ENCODE peak calls at places on chromosomes 3 and 15, in six cellular contexts. One of them, this sample, is unnamed.
A peak's percentile ranks its signal among the peaks of the same experiment; 100 is the strongest.

GRCh38 chr15:92696096-92696495 is 40.5 kb upstream of the FAM174B start:
- DNase-seq in psoas muscle: no peak
- DNase-seq in fibroblast of the aortic adventitia: no peak
- DNase-seq in right atrium auricular region: no peak
- DNase-seq in neural progenitor cell: no peak
- DNase-seq in NB4: no peak
- DNase-seq in this sample: no peak

GRCh38 chr15:59190291-59190690 is 16.4 kb upstream of the LDHAL6B start:
- DNase-seq in psoas muscle: no peak
- DNase-seq in fibroblast of the aortic adventitia: no peak
- DNase-seq in right atrium auricular region: no peak
- DNase-seq in neural progenitor cell: no peak
- DNase-seq in NB4: no peak
- DNase-seq in this sample: no peak

GRCh38 chr15:57527382-57528091 is 64.2 kb upstream of the MYZAP start:
- DNase-seq in psoas muscle: no peak
- DNase-seq in fibroblast of the aortic adventitia: peak; percentile 92
- DNase-seq in right atrium auricular region: no peak
- DNase-seq in neural progenitor cell: peak; percentile 83
- DNase-seq in NB4: peak; percentile 97
- DNase-seq in this sample: peak; percentile 75

GRCh38 chr3:108159865-108160264 is 62.4 kb downstream of the IFT57 start:
- DNase-seq in psoas muscle: no peak
- DNase-seq in fibroblast of the aortic adventitia: peak; percentile 41
- DNase-seq in right atrium auricular region: no peak
- DNase-seq in neural progenitor cell: no peak
- DNase-seq in NB4: no peak
- DNase-seq in this sample: peak; percentile 69

GRCh38 chr15:31489801-31490646 is 163.4 kb downstream of the KLF13 start:
- DNase-seq in psoas muscle: no peak
- DNase-seq in fibroblast of the aortic adventitia: peak; percentile 75
- DNase-seq in right atrium auricular region: peak; percentile 62
- DNase-seq in neural progenitor cell: peak; percentile 78
- DNase-seq in NB4: peak; percentile 64
- DNase-seq in this sample: peak; percentile 54

GRCh38 chr3:120077726-120078125 is 16.5 kb downstream of the GSK3B start:
- DNase-seq in psoas muscle: no peak
- DNase-seq in fibroblast of the aortic adventitia: no peak
- DNase-seq in right atrium auricular region: no peak
- DNase-seq in neural progenitor cell: no peak
- DNase-seq in NB4: no peak
- DNase-seq in this sample: no peak

GRCh38 chr3:109923431-109923830 is 586.1 kb upstream of the DPPA4 start:
- DNase-seq in psoas muscle: no peak
- DNase-seq in fibroblast of the aortic adventitia: no peak
- DNase-seq in right atrium auricular region: no peak
- DNase-seq in neural progenitor cell: no peak
- DNase-seq in NB4: no peak
- DNase-seq in this sample: peak; percentile 37

GRCh38 chr15:83443076-83443847 is 3.9 kb upstream of the SH3GL3 start:
- DNase-seq in psoas muscle: no peak
- DNase-seq in fibroblast of the aortic adventitia: no peak
- DNase-seq in right atrium auricular region: no peak
- DNase-seq in neural progenitor cell: no peak
- DNase-seq in NB4: no peak
- DNase-seq in this sample: no peak

GRCh38 chr3:99410789-99411311 is 227.5 kb upstream of the COL8A1 start:
- DNase-seq in psoas muscle: no peak
- DNase-seq in fibroblast of the aortic adventitia: peak; percentile 24
- DNase-seq in right atrium auricular region: no peak
- DNase-seq in neural progenitor cell: peak; percentile 29
- DNase-seq in NB4: no peak
- DNase-seq in this sample: peak; percentile 5

GRCh38 chr3:9902372-9903237 is at the start of gene IL17RE:
- DNase-seq in psoas muscle: no peak
- DNase-seq in fibroblast of the aortic adventitia: no peak
- DNase-seq in right atrium auricular region: no peak
- DNase-seq in neural progenitor cell: peak; percentile 31
- DNase-seq in NB4: peak; percentile 80
- DNase-seq in this sample: peak; percentile 50

GRCh38 chr3:4021162-4021561 is 221.9 kb downstream of the LRRN1 start:
- DNase-seq in psoas muscle: no peak
- DNase-seq in fibroblast of the aortic adventitia: no peak
- DNase-seq in right atrium auricular region: no peak
- DNase-seq in neural progenitor cell: peak; percentile 41
- DNase-seq in NB4: peak; percentile 39
- DNase-seq in this sample: no peak

GRCh38 chr15:39920510-39921273 is 626 bp upstream of the GPR176 start:
- DNase-seq in psoas muscle: peak; percentile 87
- DNase-seq in fibroblast of the aortic adventitia: peak; percentile 72
- DNase-seq in right atrium auricular region: peak; percentile 69
- DNase-seq in neural progenitor cell: peak; percentile 90
- DNase-seq in NB4: no peak
- DNase-seq in this sample: peak; percentile 49

GRCh38 chr15:27358751-27359434 is 387.9 kb downstream of the GABRG3 start:
- DNase-seq in psoas muscle: no peak
- DNase-seq in fibroblast of the aortic adventitia: no peak
- DNase-seq in right atrium auricular region: no peak
- DNase-seq in neural progenitor cell: peak; percentile 75
- DNase-seq in NB4: peak; percentile 54
- DNase-seq in this sample: no peak

GRCh38 chr3:48694610-48695051 is 8.9 kb upstream of the NCKIPSD start:
- DNase-seq in psoas muscle: peak; percentile 89
- DNase-seq in fibroblast of the aortic adventitia: peak; percentile 91
- DNase-seq in right atrium auricular region: peak; percentile 86
- DNase-seq in neural progenitor cell: no peak
- DNase-seq in NB4: no peak
- DNase-seq in this sample: peak; percentile 79

GRCh38 chr3:48692551-48692950 is 6.8 kb upstream of the NCKIPSD start:
- DNase-seq in psoas muscle: no peak
- DNase-seq in fibroblast of the aortic adventitia: no peak
- DNase-seq in right atrium auricular region: no peak
- DNase-seq in neural progenitor cell: no peak
- DNase-seq in NB4: no peak
- DNase-seq in this sample: peak; percentile 27

GRCh38 chr3:48693826-48694225 is 8.1 kb upstream of the NCKIPSD start:
- DNase-seq in psoas muscle: no peak
- DNase-seq in fibroblast of the aortic adventitia: no peak
- DNase-seq in right atrium auricular region: no peak
- DNase-seq in neural progenitor cell: no peak
- DNase-seq in NB4: no peak
- DNase-seq in this sample: no peak

GRCh38 chr3:48696156-48696555 is 10.4 kb upstream of the NCKIPSD start:
- DNase-seq in psoas muscle: no peak
- DNase-seq in fibroblast of the aortic adventitia: no peak
- DNase-seq in right atrium auricular region: no peak
- DNase-seq in neural progenitor cell: no peak
- DNase-seq in NB4: no peak
- DNase-seq in this sample: no peak

GRCh38 chr3:48695113-48695753 is 9.5 kb upstream of the NCKIPSD start:
- DNase-seq in psoas muscle: peak; percentile 82
- DNase-seq in fibroblast of the aortic adventitia: peak; percentile 64
- DNase-seq in right atrium auricular region: peak; percentile 87
- DNase-seq in neural progenitor cell: peak; percentile 79
- DNase-seq in NB4: no peak
- DNase-seq in this sample: peak; percentile 48
- H3K4me3 ChIP-seq in psoas muscle: peak overlapping the region; percentile 32
- H3K4me3 ChIP-seq in fibroblast of the aortic adventitia: peak overlapping the region; percentile 59
- H3K4me3 ChIP-seq in right atrium auricular region: peak overlapping the region; percentile 45
- H3K4me3 ChIP-seq in neural progenitor cell: no peak overlapping the region
- H3K4me3 ChIP-seq in NB4: no peak overlapping the region
- H3K4me3 ChIP-seq in this sample: no peak overlapping the region

GRCh38 chr15:74302821-74303359 is 64.6 kb downstream of the CYP11A1 start:
- DNase-seq in psoas muscle: no peak
- DNase-seq in fibroblast of the aortic adventitia: peak; percentile 45
- DNase-seq in right atrium auricular region: no peak
- DNase-seq in neural progenitor cell: peak; percentile 80
- DNase-seq in NB4: peak; percentile 53
- DNase-seq in this sample: peak; percentile 20
- TF ChIP-seq CTCF in psoas muscle: peak; percentile 63
- TF ChIP-seq CTCF in fibroblast of the aortic adventitia: peak; percentile 76
- TF ChIP-seq CTCF in right atrium auricular region: peak; percentile 79
- TF ChIP-seq CTCF in neural progenitor cell: peak; percentile 78
- TF ChIP-seq CTCF in NB4: peak; percentile 66
- TF ChIP-seq CTCF in this sample: peak; percentile 82

DNA sequence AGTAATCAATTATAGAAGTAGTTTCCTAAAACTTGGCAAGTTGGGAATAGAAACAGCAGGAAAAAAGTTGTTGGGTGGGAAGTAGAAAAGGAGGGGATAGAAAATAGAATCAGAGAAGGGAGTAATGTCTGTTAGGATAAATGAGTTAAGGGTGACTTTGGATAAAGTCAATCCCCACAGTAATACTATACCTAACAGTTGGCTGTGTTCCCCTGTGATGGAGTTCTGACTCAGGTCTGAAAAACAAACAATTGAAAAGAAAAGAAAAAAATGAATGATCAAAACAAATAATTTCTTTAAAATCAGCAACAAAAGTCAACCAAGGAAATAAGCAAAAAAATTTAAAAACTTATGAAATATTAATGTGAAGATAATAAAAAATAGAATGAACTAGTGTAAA is 50.3 kb downstream of the EMC4 start:
- DNase-seq in psoas muscle: no peak
- DNase-seq in fibroblast of the aortic adventitia: no peak
- DNase-seq in right atrium auricular region: no peak
- DNase-seq in neural progenitor cell: no peak
- DNase-seq in NB4: no peak
- DNase-seq in this sample: peak; percentile 77
- H3K4me3 ChIP-seq in psoas muscle: no peak overlapping the region
- H3K4me3 ChIP-seq in fibroblast of the aortic adventitia: no peak overlapping the region
- H3K4me3 ChIP-seq in right atrium auricular region: no peak overlapping the region
- H3K4me3 ChIP-seq in neural progenitor cell: no peak overlapping the region
- H3K4me3 ChIP-seq in NB4: no peak overlapping the region
- H3K4me3 ChIP-seq in this sample: no peak overlapping the region

GRCh38 chr3:37742121-37742520 is 119.6 kb upstream of the CTDSPL start:
- DNase-seq in psoas muscle: no peak
- DNase-seq in fibroblast of the aortic adventitia: no peak
- DNase-seq in right atrium auricular region: no peak
- DNase-seq in neural progenitor cell: no peak
- DNase-seq in NB4: no peak
- DNase-seq in this sample: no peak

GRCh38 chr3:37739579-37740290 is 121.9 kb upstream of the CTDSPL start:
- DNase-seq in psoas muscle: no peak
- DNase-seq in fibroblast of the aortic adventitia: no peak
- DNase-seq in right atrium auricular region: no peak
- DNase-seq in neural progenitor cell: no peak
- DNase-seq in NB4: no peak
- DNase-seq in this sample: no peak

GRCh38 chr3:37740471-37740870 is 121.2 kb upstream of the CTDSPL start:
- DNase-seq in psoas muscle: no peak
- DNase-seq in fibroblast of the aortic adventitia: no peak
- DNase-seq in right atrium auricular region: no peak
- DNase-seq in neural progenitor cell: no peak
- DNase-seq in NB4: no peak
- DNase-seq in this sample: no peak

GRCh38 chr3:37742574-37743212 is 119.0 kb upstream of the CTDSPL start:
- DNase-seq in psoas muscle: no peak
- DNase-seq in fibroblast of the aortic adventitia: no peak
- DNase-seq in right atrium auricular region: no peak
- DNase-seq in neural progenitor cell: no peak
- DNase-seq in NB4: no peak
- DNase-seq in this sample: no peak

GRCh38 chr3:37741644-37742043 is 120.0 kb upstream of the CTDSPL start:
- DNase-seq in psoas muscle: peak; percentile 59
- DNase-seq in fibroblast of the aortic adventitia: no peak
- DNase-seq in right atrium auricular region: peak; percentile 65
- DNase-seq in neural progenitor cell: peak; percentile 23
- DNase-seq in NB4: peak; percentile 36
- DNase-seq in this sample: peak; percentile 45
- TF ChIP-seq CTCF in psoas muscle: peak; percentile 41
- TF ChIP-seq CTCF in fibroblast of the aortic adventitia: no peak
- TF ChIP-seq CTCF in right atrium auricular region: peak; percentile 70
- TF ChIP-seq CTCF in neural progenitor cell: peak; percentile 22
- TF ChIP-seq CTCF in NB4: peak; percentile 27
- TF ChIP-seq CTCF in this sample: peak; percentile 61

GRCh38 chr3:160754855-160755747 is 930 bp upstream of the PPM1L start:
- DNase-seq in psoas muscle: peak; percentile 96
- DNase-seq in fibroblast of the aortic adventitia: peak; percentile 88
- DNase-seq in right atrium auricular region: peak; percentile 95
- DNase-seq in neural progenitor cell: peak; percentile 93
- DNase-seq in NB4: peak; percentile 93
- DNase-seq in this sample: peak; percentile 83

GRCh38 chr3:160756907-160757623 is 1.0 kb downstream of the PPM1L start:
- DNase-seq in psoas muscle: peak; percentile 74
- DNase-seq in fibroblast of the aortic adventitia: no peak
- DNase-seq in right atrium auricular region: peak; percentile 61
- DNase-seq in neural progenitor cell: peak; percentile 58
- DNase-seq in NB4: peak; percentile 7
- DNase-seq in this sample: no peak

GRCh38 chr3:160754371-160754854 is 1.6 kb upstream of the PPM1L start:
- DNase-seq in psoas muscle: peak; percentile 60
- DNase-seq in fibroblast of the aortic adventitia: peak; percentile 52
- DNase-seq in right atrium auricular region: peak; percentile 63
- DNase-seq in neural progenitor cell: peak; percentile 74
- DNase-seq in NB4: peak; percentile 55
- DNase-seq in this sample: peak; percentile 42

GRCh38 chr3:160755776-160756304 is at the start of gene PPM1L:
- DNase-seq in psoas muscle: peak; percentile 79
- DNase-seq in fibroblast of the aortic adventitia: peak; percentile 21
- DNase-seq in right atrium auricular region: peak; percentile 68
- DNase-seq in neural progenitor cell: peak; percentile 89
- DNase-seq in NB4: peak; percentile 83
- DNase-seq in this sample: peak; percentile 16

DNA sequence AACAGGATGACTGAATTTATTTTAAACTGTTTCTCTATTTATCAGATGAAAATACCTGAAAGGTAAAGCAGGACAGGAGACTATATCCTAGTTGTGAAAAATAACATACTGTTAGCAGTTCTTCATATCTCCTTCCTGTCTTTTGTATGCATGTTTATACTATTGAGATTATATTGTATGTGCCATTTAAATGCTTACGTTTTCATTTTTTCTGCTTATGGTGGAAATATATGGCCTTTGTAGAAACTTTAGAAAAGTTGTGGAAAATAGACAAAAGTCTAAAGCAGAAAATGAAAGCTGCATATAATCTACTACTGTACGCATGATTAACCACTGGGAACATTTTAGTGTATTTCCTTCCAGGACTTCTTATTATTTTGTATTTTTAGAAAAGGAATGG is 2.1 kb upstream of the PPM1L start:
- DNase-seq in psoas muscle: no peak
- DNase-seq in fibroblast of the aortic adventitia: no peak
- DNase-seq in right atrium auricular region: no peak
- DNase-seq in neural progenitor cell: no peak
- DNase-seq in NB4: no peak
- DNase-seq in this sample: no peak
- H3K4me3 ChIP-seq in psoas muscle: peak overlapping the region; percentile 89
- H3K4me3 ChIP-seq in fibroblast of the aortic adventitia: peak overlapping the region; percentile 82
- H3K4me3 ChIP-seq in right atrium auricular region: peak overlapping the region; percentile 72
- H3K4me3 ChIP-seq in neural progenitor cell: peak overlapping the region; percentile 98
- H3K4me3 ChIP-seq in NB4: peak overlapping the region; percentile 74
- H3K4me3 ChIP-seq in this sample: peak overlapping the region; percentile 49